ENCODE peak calls at places on chromosomes 3 and 15, in eight cellular contexts. One of them, this sample, is unnamed.

GRCh38 chr15:70976856-70977255 is 84.2 kb downstream of the LRRC49 start:
- DNase-seq in D721Med: no peak
- DNase-seq in NCI-H2029: no peak
- DNase-seq in Ammon's horn: no peak
- DNase-seq in foreskin fibroblast: peak
- DNase-seq in D341Med: no peak
- DNase-seq in B cell: no peak
- DNase-seq in stimulated activated naive B cell treated with anti-CD40 and anti-IgM and Interleukin-4, amounts not matched to agents 10 μg/mL and 1 μg/mL and 100 μg/mL, for 72 hours: no peak
- DNase-seq in this sample: no peak

GRCh38 chr15:79923068-79923514 is 26.3 kb upstream of the MTHFS start:
- DNase-seq in stimulated activated naive B cell treated with anti-CD40 and anti-IgM and Interleukin-4, amounts not matched to agents 10 μg/mL and 1 μg/mL and 100 μg/mL, for 72 hours: peak
- DNase-seq in B cell: peak
- DNase-seq in NCI-H2029: peak
- DNase-seq in Ammon's horn: peak
- DNase-seq in D341Med: peak
- DNase-seq in foreskin fibroblast: peak
- DNase-seq in D721Med: no peak
- DNase-seq in this sample: peak

GRCh38 chr3:39519554-39519953 is 52.1 kb downstream of the MOBP start:
- DNase-seq in foreskin fibroblast: no peak
- DNase-seq in D341Med: no peak
- DNase-seq in D721Med: no peak
- DNase-seq in stimulated activated naive B cell treated with anti-CD40 and anti-IgM and Interleukin-4, amounts not matched to agents 10 μg/mL and 1 μg/mL and 100 μg/mL, for 72 hours: no peak
- DNase-seq in NCI-H2029: no peak
- DNase-seq in Ammon's horn: no peak
- DNase-seq in B cell: no peak
- DNase-seq in this sample: no peak

GRCh38 chr3:13206799-13207577 is 133.8 kb upstream of the IQSEC1 start:
- DNase-seq in NCI-H2029: no peak
- DNase-seq in D341Med: no peak
- DNase-seq in stimulated activated naive B cell treated with anti-CD40 and anti-IgM and Interleukin-4, amounts not matched to agents 10 μg/mL and 1 μg/mL and 100 μg/mL, for 72 hours: no peak
- DNase-seq in Ammon's horn: no peak
- DNase-seq in foreskin fibroblast: no peak
- DNase-seq in D721Med: no peak
- DNase-seq in B cell: no peak
- DNase-seq in this sample: no peak

GRCh38 chr3:55191911-55192787 is 264.3 kb upstream of the LRTM1 start:
- DNase-seq in D341Med: no peak
- DNase-seq in Ammon's horn: no peak
- DNase-seq in foreskin fibroblast: peak
- DNase-seq in NCI-H2029: no peak
- DNase-seq in B cell: no peak
- DNase-seq in stimulated activated naive B cell treated with anti-CD40 and anti-IgM and Interleukin-4, amounts not matched to agents 10 μg/mL and 1 μg/mL and 100 μg/mL, for 72 hours: no peak
- DNase-seq in D721Med: no peak
- DNase-seq in this sample: peak

GRCh38 chr3:64392001-64392400 is 166.7 kb upstream of the PRICKLE2 start:
- DNase-seq in B cell: no peak
- DNase-seq in stimulated activated naive B cell treated with anti-CD40 and anti-IgM and Interleukin-4, amounts not matched to agents 10 μg/mL and 1 μg/mL and 100 μg/mL, for 72 hours: no peak
- DNase-seq in foreskin fibroblast: peak
- DNase-seq in D341Med: no peak
- DNase-seq in D721Med: no peak
- DNase-seq in NCI-H2029: no peak
- DNase-seq in Ammon's horn: no peak
- DNase-seq in this sample: no peak

GRCh38 chr15:71121442-71121841 is 6.2 kb downstream of the THSD4 start:
- DNase-seq in NCI-H2029: no peak
- DNase-seq in B cell: no peak
- DNase-seq in D721Med: no peak
- DNase-seq in Ammon's horn: no peak
- DNase-seq in stimulated activated naive B cell treated with anti-CD40 and anti-IgM and Interleukin-4, amounts not matched to agents 10 μg/mL and 1 μg/mL and 100 μg/mL, for 72 hours: no peak
- DNase-seq in foreskin fibroblast: no peak
- DNase-seq in D341Med: no peak
- DNase-seq in this sample: no peak

GRCh38 chr3:83843716-83844115 is 1115.1 kb upstream of the CADM2 start:
- DNase-seq in B cell: no peak
- DNase-seq in D721Med: no peak
- DNase-seq in stimulated activated naive B cell treated with anti-CD40 and anti-IgM and Interleukin-4, amounts not matched to agents 10 μg/mL and 1 μg/mL and 100 μg/mL, for 72 hours: no peak
- DNase-seq in D341Med: no peak
- DNase-seq in Ammon's horn: no peak
- DNase-seq in foreskin fibroblast: no peak
- DNase-seq in NCI-H2029: no peak
- DNase-seq in this sample: no peak

GRCh38 chr3:143337387-143337786 is 217.8 kb downstream of the CHST2 start:
- DNase-seq in Ammon's horn: no peak
- DNase-seq in stimulated activated naive B cell treated with anti-CD40 and anti-IgM and Interleukin-4, amounts not matched to agents 10 μg/mL and 1 μg/mL and 100 μg/mL, for 72 hours: no peak
- DNase-seq in NCI-H2029: no peak
- DNase-seq in foreskin fibroblast: no peak
- DNase-seq in D721Med: no peak
- DNase-seq in B cell: no peak
- DNase-seq in D341Med: no peak
- DNase-seq in this sample: no peak

GRCh38 chr3:15086263-15086662 is 12.7 kb downstream of the RBSN start:
- DNase-seq in stimulated activated naive B cell treated with anti-CD40 and anti-IgM and Interleukin-4, amounts not matched to agents 10 μg/mL and 1 μg/mL and 100 μg/mL, for 72 hours: no peak
- DNase-seq in B cell: no peak
- DNase-seq in D721Med: no peak
- DNase-seq in foreskin fibroblast: no peak
- DNase-seq in D341Med: no peak
- DNase-seq in Ammon's horn: no peak
- DNase-seq in NCI-H2029: no peak
- DNase-seq in this sample: no peak

GRCh38 chr3:71710906-71711494 is 14.2 kb downstream of the EIF4E3 start:
- DNase-seq in D721Med: peak
- DNase-seq in D341Med: peak
- DNase-seq in B cell: peak
- DNase-seq in NCI-H2029: peak
- DNase-seq in Ammon's horn: peak
- DNase-seq in foreskin fibroblast: peak
- DNase-seq in stimulated activated naive B cell treated with anti-CD40 and anti-IgM and Interleukin-4, amounts not matched to agents 10 μg/mL and 1 μg/mL and 100 μg/mL, for 72 hours: no peak
- DNase-seq in this sample: peak

GRCh38 chr3:107650788-107651187 is 128.0 kb downstream of the BBX start:
- DNase-seq in D341Med: no peak
- DNase-seq in foreskin fibroblast: no peak
- DNase-seq in D721Med: no peak
- DNase-seq in B cell: no peak
- DNase-seq in NCI-H2029: no peak
- DNase-seq in Ammon's horn: no peak
- DNase-seq in stimulated activated naive B cell treated with anti-CD40 and anti-IgM and Interleukin-4, amounts not matched to agents 10 μg/mL and 1 μg/mL and 100 μg/mL, for 72 hours: no peak
- DNase-seq in this sample: no peak

GRCh38 chr15:69820819-69821218 is 276.9 kb downstream of the TLE3 start:
- DNase-seq in NCI-H2029: no peak
- DNase-seq in D721Med: no peak
- DNase-seq in B cell: no peak
- DNase-seq in D341Med: no peak
- DNase-seq in stimulated activated naive B cell treated with anti-CD40 and anti-IgM and Interleukin-4, amounts not matched to agents 10 μg/mL and 1 μg/mL and 100 μg/mL, for 72 hours: no peak
- DNase-seq in Ammon's horn: no peak
- DNase-seq in foreskin fibroblast: no peak
- DNase-seq in this sample: no peak

GRCh38 chr3:137792633-137793271 is 28.6 kb downstream of the SOX14 start:
- DNase-seq in foreskin fibroblast: no peak
- DNase-seq in D721Med: no peak
- DNase-seq in D341Med: peak
- DNase-seq in Ammon's horn: peak
- DNase-seq in NCI-H2029: no peak
- DNase-seq in stimulated activated naive B cell treated with anti-CD40 and anti-IgM and Interleukin-4, amounts not matched to agents 10 μg/mL and 1 μg/mL and 100 μg/mL, for 72 hours: no peak
- DNase-seq in B cell: no peak
- DNase-seq in this sample: peak

GRCh38 chr3:129625071-129625874 is 18.8 kb upstream of the PLXND1 start:
- DNase-seq in D341Med: peak
- DNase-seq in Ammon's horn: no peak
- DNase-seq in D721Med: peak
- DNase-seq in NCI-H2029: no peak
- DNase-seq in foreskin fibroblast: no peak
- DNase-seq in stimulated activated naive B cell treated with anti-CD40 and anti-IgM and Interleukin-4, amounts not matched to agents 10 μg/mL and 1 μg/mL and 100 μg/mL, for 72 hours: no peak
- DNase-seq in B cell: peak
- DNase-seq in this sample: peak

GRCh38 chr3:81716870-81717509 is 44.5 kb downstream of the GBE1 start:
- DNase-seq in D341Med: no peak
- DNase-seq in NCI-H2029: peak
- DNase-seq in D721Med: no peak
- DNase-seq in Ammon's horn: no peak
- DNase-seq in stimulated activated naive B cell treated with anti-CD40 and anti-IgM and Interleukin-4, amounts not matched to agents 10 μg/mL and 1 μg/mL and 100 μg/mL, for 72 hours: no peak
- DNase-seq in B cell: no peak
- DNase-seq in foreskin fibroblast: no peak
- DNase-seq in this sample: peak

GRCh38 chr3:154540950-154541604 is 111.1 kb upstream of the GPR149 start:
- DNase-seq in B cell: no peak
- DNase-seq in D721Med: no peak
- DNase-seq in D341Med: no peak
- DNase-seq in stimulated activated naive B cell treated with anti-CD40 and anti-IgM and Interleukin-4, amounts not matched to agents 10 μg/mL and 1 μg/mL and 100 μg/mL, for 72 hours: no peak
- DNase-seq in Ammon's horn: no peak
- DNase-seq in foreskin fibroblast: peak
- DNase-seq in NCI-H2029: no peak
- DNase-seq in this sample: peak

GRCh38 chr3:45673273-45673672 is 15.9 kb upstream of the SACM1L start:
- DNase-seq in D341Med: no peak
- DNase-seq in NCI-H2029: no peak
- DNase-seq in stimulated activated naive B cell treated with anti-CD40 and anti-IgM and Interleukin-4, amounts not matched to agents 10 μg/mL and 1 μg/mL and 100 μg/mL, for 72 hours: no peak
- DNase-seq in Ammon's horn: no peak
- DNase-seq in D721Med: no peak
- DNase-seq in foreskin fibroblast: no peak
- DNase-seq in B cell: no peak
- DNase-seq in this sample: no peak

GRCh38 chr15:45376967-45377629 is 1.2 kb downstream of the GATM start:
- DNase-seq in stimulated activated naive B cell treated with anti-CD40 and anti-IgM and Interleukin-4, amounts not matched to agents 10 μg/mL and 1 μg/mL and 100 μg/mL, for 72 hours: no peak
- DNase-seq in NCI-H2029: no peak
- DNase-seq in foreskin fibroblast: no peak
- DNase-seq in B cell: no peak
- DNase-seq in D721Med: no peak
- DNase-seq in D341Med: no peak
- DNase-seq in Ammon's horn: no peak
- DNase-seq in this sample: no peak

This sample was measured in MCF 10A.